ENCODE peak calls at places on chromosomes 12 and 14, in six cellular contexts. Y is Peyer's patch, C is PC-9, G is Panc1, O is IMR-90, V is SK-N-SH. R is an unnamed sample.
A peak's percentile ranks its signal among the peaks of the same experiment; 100 is the strongest.

GRCh38 chr14:45891417-45892080 is 638.5 kb upstream of the MIS18BP1 start:
- DNase-seq in Y (peak; percentile 50), C (peak; percentile 26), G (no peak), O (no peak), V (no peak), R (peak; percentile 36)

GRCh38 chr12:131097247-131098177 is 143.8 kb downstream of the ADGRD1 start:
- DNase-seq in Y (peak; percentile 42), C (no peak), G (no peak), O (no peak), V (peak; percentile 92), R (no peak)

GRCh38 chr12:39777465-39777864 is 157.9 kb upstream of the ABCD2 start:
- DNase-seq in Y (no peak), C (no peak), G (no peak), O (no peak), V (no peak), R (no peak)

GRCh38 chr14:25400607-25401206 is 350.8 kb upstream of the STXBP6 start:
- DNase-seq in Y (peak; percentile 66), C (peak; percentile 16), G (peak; percentile 15), O (peak; percentile 29), V (peak; percentile 9), R (peak; percentile 57)

GRCh38 chr14:31942216-31942841 is 134.8 kb upstream of the ARHGAP5 start:
- DNase-seq in Y (no peak), C (no peak), G (no peak), O (no peak), V (no peak), R (no peak)

GRCh38 chr12:102063066-102063465 is 1.3 kb upstream of the WASHC3 start:
- DNase-seq in Y (no peak), C (no peak), G (no peak), O (no peak), V (no peak), R (no peak)

GRCh38 chr12:2683283-2684025 is 111.3 kb upstream of the FKBP4 start:
- DNase-seq in Y (no peak), C (no peak), G (no peak), O (peak; percentile 30), V (no peak), R (no peak)

GRCh38 chr14:76768201-76768656 is 7.0 kb downstream of the VASH1 start:
- DNase-seq in Y (peak; percentile 76), C (peak; percentile 0), G (no peak), O (no peak), V (peak; percentile 76), R (peak; percentile 40)

GRCh38 chr14:68733086-68733621 is 59.7 kb downstream of the ZFP36L1 start:
- DNase-seq in Y (no peak), C (no peak), G (no peak), O (no peak), V (no peak), R (no peak)

GRCh38 chr12:27772328-27773049 is 7.5 kb upstream of the KLHL42 start:
- DNase-seq in Y (no peak), C (no peak), G (no peak), O (peak; percentile 35), V (no peak), R (no peak)

GRCh38 chr12:100908501-100908900 is 113.9 kb downstream of the ANO4 start:
- DNase-seq in Y (no peak), C (no peak), G (no peak), O (peak; percentile 88), V (no peak), R (no peak)

GRCh38 chr12:102496571-102496970 is 16.2 kb upstream of the IGF1 start:
- DNase-seq in Y (no peak), C (no peak), G (no peak), O (no peak), V (no peak), R (no peak)

GRCh38 chr14:89139404-89140247 is 277.4 kb downstream of the FOXN3 start:
- DNase-seq in Y (no peak), C (no peak), G (no peak), O (no peak), V (no peak), R (no peak)

GRCh38 chr12:127485528-127485927 is 781.4 kb upstream of the TMEM132C start:
- DNase-seq in Y (peak; percentile 68), C (peak; percentile 30), G (peak; percentile 1), O (peak; percentile 86), V (no peak), R (peak; percentile 58)

GRCh38 chr12:116736962-116737773 is 701 bp downstream of the SPRING1 start:
- DNase-seq in Y (no peak), C (peak; percentile 17), G (no peak), O (no peak), V (peak; percentile 50), R (peak; percentile 31)

GRCh38 chr12:116143883-116144266 is 133.6 kb downstream of the MED13L start:
- DNase-seq in Y (no peak), C (no peak), G (no peak), O (peak; percentile 64), V (no peak), R (no peak)

GRCh38 chr12:95487024-95487423 is 13.1 kb downstream of the METAP2 start:
- DNase-seq in Y (no peak), C (no peak), G (no peak), O (no peak), V (no peak), R (no peak)

GRCh38 chr14:93764211-93764659 is 24.1 kb downstream of the PRIMA1 start:
- DNase-seq in Y (no peak), C (no peak), G (no peak), O (peak; percentile 20), V (peak; percentile 55), R (no peak)

GRCh38 chr12:5985471-5985870 is 40.4 kb upstream of the ANO2 start:
- DNase-seq in Y (no peak), C (no peak), G (no peak), O (no peak), V (no peak), R (no peak)

GRCh38 chr12:112750971-112751370 is 40.6 kb upstream of the RPH3A start:
- DNase-seq in Y (no peak), C (no peak), G (no peak), O (peak; percentile 8), V (no peak), R (no peak)

GRCh38 chr12:57190037-57190436 is 26.6 kb upstream of the NXPH4 start:
- DNase-seq in Y (no peak), C (no peak), G (no peak), O (no peak), V (no peak), R (no peak)

GRCh38 chr12:77645966-77646598 is 184.6 kb upstream of the NAV3 start:
- DNase-seq in Y (no peak), C (no peak), G (no peak), O (no peak), V (no peak), R (no peak)

GRCh38 chr12:19140381-19141236 is 11.1 kb downstream of the PLEKHA5 start:
- DNase-seq in Y (no peak), C (no peak), G (no peak), O (no peak), V (no peak), R (no peak)

GRCh38 chr12:1936406-1937320 is 18.2 kb upstream of the CACNA2D4 start:
- DNase-seq in Y (no peak), C (peak; percentile 24), G (no peak), O (peak; percentile 82), V (peak; percentile 85), R (peak; percentile 91)

GRCh38 chr12:31204995-31205582 is 120.9 kb downstream of the SINHCAF start:
- DNase-seq in Y (no peak), C (no peak), G (no peak), O (peak; percentile 49), V (no peak), R (no peak)

GRCh38 chr12:131102991-131103609 is 149.4 kb downstream of the ADGRD1 start:
- DNase-seq in Y (peak; percentile 42), C (no peak), G (no peak), O (no peak), V (no peak), R (peak; percentile 26)

DNA sequence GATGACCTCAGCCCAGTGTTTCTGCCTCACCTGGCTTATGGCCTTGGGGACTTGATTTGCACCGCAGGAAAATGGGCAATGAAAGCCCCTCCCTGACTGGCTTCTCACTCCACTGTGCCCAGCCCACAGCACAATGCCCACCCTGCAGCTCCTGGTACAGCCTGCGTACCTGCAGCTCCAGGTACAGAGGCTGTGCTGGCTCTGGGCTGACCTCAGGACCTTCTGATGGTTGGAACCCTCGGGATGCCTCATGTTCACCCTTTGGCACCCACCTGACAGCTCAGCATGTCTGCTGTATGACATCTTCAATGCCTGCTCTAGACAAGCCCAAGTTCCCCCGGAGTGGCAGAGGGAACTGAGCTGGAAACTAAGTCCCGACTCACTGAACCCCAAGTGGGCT is 87.1 kb downstream of the ALG10 start:
- DNase-seq in Y (no peak), C (no peak), G (no peak), O (no peak), V (no peak), R (no peak)
- TF ChIP-seq CTCF in Y (no peak), C (no peak), G (no peak), O (no peak), V (no peak), R (no peak)

GRCh38 chr14:54776361-54777001 is 126.1 kb downstream of the GCH1 start:
- DNase-seq in Y (peak; percentile 83), C (peak; percentile 40), G (no peak), O (peak; percentile 79), V (peak; percentile 33), R (no peak)
- H3K4me1 ChIP-seq in Y (peaks cover 10% of the 10 kb centered on the region), C (peaks cover 24% of the 10 kb centered on the region), G (peaks cover 17% of the 10 kb centered on the region), O (peaks cover 30% of the 10 kb centered on the region), V (peaks cover 50% of the 10 kb centered on the region), R (peaks cover 7% of the 10 kb centered on the region)

DNA sequence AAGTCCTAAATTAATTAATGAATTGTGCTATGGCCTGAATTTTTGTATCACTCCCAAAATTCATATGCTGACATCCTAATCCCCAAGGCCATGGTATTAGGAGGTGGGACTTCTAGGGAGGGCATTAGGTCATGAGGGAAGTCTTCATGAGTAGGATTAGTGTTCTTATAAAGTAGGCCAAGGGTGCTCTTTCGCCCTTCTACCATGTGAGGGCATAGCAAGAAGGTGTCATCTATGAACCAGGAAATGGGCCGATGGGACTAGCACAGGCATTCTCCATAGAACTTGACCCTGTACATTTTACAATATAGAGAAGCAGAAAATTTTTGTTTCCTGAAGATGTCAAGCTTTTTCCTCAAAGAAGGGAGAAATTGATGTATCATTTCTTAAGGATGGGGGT is 12.5 kb downstream of the SYT10 start:
- DNase-seq in Y (no peak), C (no peak), G (peak; percentile 10), O (no peak), V (no peak), R (no peak)
- TF ChIP-seq CTCF in Y (no peak), C (peak; percentile 30), G (no peak), O (no peak), V (peak; percentile 38), R (no peak)

GRCh38 chr12:103880299-103881142 is 39.5 kb upstream of the NT5DC3 start:
- DNase-seq in Y (no peak), C (no peak), G (no peak), O (no peak), V (peak; percentile 17), R (no peak)
- H3K4me1 ChIP-seq in Y (no peaks in the 10 kb centered on the region), C (peaks cover 7% of the 10 kb centered on the region), G (peaks cover 4% of the 10 kb centered on the region), O (no peaks in the 10 kb centered on the region), V (no peaks in the 10 kb centered on the region), R (peaks cover 5% of the 10 kb centered on the region)